ENCODE peak calls at places on chromosomes 5 and 9, in nine cellular contexts. H, M, E, Y, F, R, P, O and C are unnamed samples.

GRCh38 chr9:6305954-6306563 is 22.1 kb upstream of the TPD52L3 start:
- DNase-seq in O (no peak), F (peak; percentile 32), R (no peak), H (peak; percentile 56), Y (peak; percentile 31), E (no peak), P (peak; percentile 12), M (no peak), C (peak; percentile 28)

GRCh38 chr9:33040792-33041458 is 15.9 kb downstream of the DNAJA1 start:
- DNase-seq in M (no peak), O (no peak), H (no peak), P (no peak), Y (no peak), E (no peak), F (no peak), R (no peak), C (no peak)

GRCh38 chr5:83844320-83845068 is 123.8 kb upstream of the HAPLN1 start:
- DNase-seq in H (no peak), F (no peak), P (no peak), E (no peak), Y (no peak), R (no peak), M (peak; percentile 75), O (no peak), C (no peak)

GRCh38 chr5:107248065-107248695 is 422.6 kb downstream of the EFNA5 start:
- DNase-seq in O (no peak), E (no peak), M (peak; percentile 64), P (peak; percentile 22), H (peak; percentile 66), Y (peak; percentile 40), F (peak; percentile 53), R (peak; percentile 15), C (no peak)

GRCh38 chr9:18800579-18800978 is 232.4 kb downstream of the SAXO1 start:
- DNase-seq in M (no peak), E (no peak), F (no peak), H (no peak), P (no peak), O (no peak), Y (no peak), R (no peak), C (no peak)

GRCh38 chr9:68627104-68627503 is 77.9 kb upstream of the PIP5K1B start:
- DNase-seq in R (no peak), O (no peak), H (no peak), E (no peak), Y (no peak), M (no peak), P (no peak), F (no peak), C (no peak)

GRCh38 chr5:131109540-131110255 is 55.4 kb downstream of the HINT1 start:
- DNase-seq in P (peak; percentile 17), R (no peak), Y (peak; percentile 46), M (peak; percentile 45), H (peak; percentile 47), F (peak; percentile 35), E (no peak), O (peak; percentile 3), C (peak; percentile 82)

GRCh38 chr5:27011274-27011673 is 27.1 kb downstream of the CDH9 start:
- DNase-seq in Y (no peak), F (no peak), R (no peak), M (no peak), E (no peak), H (no peak), P (no peak), O (no peak), C (no peak)

GRCh38 chr9:126222363-126222834 is 104.2 kb upstream of the MVB12B start:
- DNase-seq in R (no peak), M (no peak), O (no peak), H (no peak), Y (no peak), F (no peak), P (no peak), E (no peak), C (no peak)

GRCh38 chr9:109956811-109957440 is 176.9 kb downstream of the PALM2AKAP2 start:
- DNase-seq in F (no peak), R (no peak), E (no peak), M (no peak), O (no peak), Y (peak; percentile 62), P (no peak), H (no peak), C (no peak)

GRCh38 chr5:96718635-96719077 is 56.5 kb downstream of the CAST start:
- DNase-seq in M (no peak), H (no peak), F (no peak), E (peak; percentile 25), R (no peak), P (no peak), Y (no peak), O (no peak), C (no peak)

GRCh38 chr9:72333758-72334157 is 31.2 kb downstream of the ZFAND5 start:
- DNase-seq in E (no peak), O (no peak), P (no peak), H (peak; percentile 42), M (no peak), Y (no peak), R (no peak), F (no peak), C (no peak)

GRCh38 chr5:141914797-141915196 is 8.9 kb upstream of the DELE1 start:
- DNase-seq in H (no peak), R (no peak), O (no peak), P (no peak), M (no peak), F (no peak), Y (no peak), E (no peak), C (no peak)

GRCh38 chr5:141916522-141916921 is 7.1 kb upstream of the DELE1 start:
- DNase-seq in O (no peak), F (no peak), R (no peak), P (no peak), Y (no peak), H (no peak), M (no peak), E (no peak), C (no peak)

GRCh38 chr5:141913560-141913959 is 10.1 kb upstream of the DELE1 start:
- DNase-seq in P (no peak), R (no peak), H (no peak), Y (no peak), O (no peak), F (no peak), M (no peak), E (no peak), C (no peak)

GRCh38 chr5:141915881-141916336 is 7.8 kb upstream of the DELE1 start:
- DNase-seq in F (peak; percentile 8), E (no peak), R (no peak), M (no peak), P (no peak), H (no peak), Y (no peak), O (no peak), C (no peak)

GRCh38 chr5:141914154-141914743 is 9.4 kb upstream of the DELE1 start:
- DNase-seq in M (no peak), Y (peak; percentile 94), P (no peak), E (peak; percentile 35), R (peak; percentile 11), H (no peak), F (no peak), O (no peak), C (no peak)
- H3K4me3 ChIP-seq in M (peak overlapping the region; percentile 43), Y (no peak overlapping the region), P (no peak overlapping the region), E (peak overlapping the region; percentile 31), R (peak overlapping the region; percentile 67), H (no peak overlapping the region), F (peak overlapping the region; percentile 18), O (peak overlapping the region; percentile 7), C (no peak overlapping the region)

DNA sequence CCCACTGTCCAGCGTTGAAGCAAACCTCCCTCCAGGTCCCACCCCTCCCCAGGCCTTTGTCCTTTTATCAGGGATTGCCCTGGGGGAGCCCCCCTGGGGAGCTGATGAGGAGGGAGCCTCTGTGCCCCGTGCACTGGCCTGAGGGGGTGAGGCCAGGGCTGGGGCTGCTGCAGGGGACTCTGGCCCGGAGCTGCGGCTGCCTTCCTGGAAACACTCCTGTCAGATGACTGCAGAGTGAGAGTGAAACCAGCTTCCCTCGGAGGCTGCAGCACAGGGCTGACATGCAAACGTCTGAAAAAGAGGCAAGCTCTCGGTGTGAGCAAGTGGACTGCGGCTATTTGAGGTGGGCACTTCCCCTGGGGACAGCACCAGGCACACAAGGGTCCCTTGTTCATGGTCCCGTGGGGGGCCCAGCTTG is 4.6 kb upstream of the TRAF2 start:
- DNase-seq in P (no peak), Y (no peak), O (no peak), R (no peak), F (no peak), E (no peak), M (no peak), H (peak; percentile 48), C (no peak)
- H3K4me3 ChIP-seq in P (no peak overlapping the region), Y (no peak overlapping the region), O (peak overlapping the region; percentile 64), R (no peak overlapping the region), F (no peak overlapping the region), E (no peak overlapping the region), M (no peak overlapping the region), H (no peak overlapping the region), C (no peak overlapping the region)

GRCh38 chr5:172450453-172450852 is 3.9 kb downstream of the SH3PXD2B start:
- DNase-seq in P (no peak), M (no peak), H (no peak), F (no peak), E (no peak), Y (no peak), O (no peak), R (no peak), C (no peak)
- H3K4me3 ChIP-seq in P (no peak overlapping the region), M (no peak overlapping the region), H (no peak overlapping the region), F (no peak overlapping the region), E (no peak overlapping the region), Y (no peak overlapping the region), O (no peak overlapping the region), R (no peak overlapping the region), C (no peak overlapping the region)

GRCh38 chr9:21551401-21551800 is 69.3 kb upstream of the IFNE start:
- DNase-seq in H (no peak), P (no peak), F (no peak), R (no peak), M (no peak), O (no peak), Y (no peak), E (no peak), C (no peak)

GRCh38 chr9:21552244-21552825 is 70.2 kb upstream of the IFNE start:
- DNase-seq in M (no peak), E (no peak), F (no peak), Y (no peak), H (no peak), O (no peak), R (no peak), P (no peak), C (no peak)

GRCh38 chr9:21549251-21549765 is 67.2 kb upstream of the IFNE start:
- DNase-seq in R (no peak), F (no peak), E (no peak), H (peak; percentile 84), P (no peak), M (peak; percentile 95), Y (no peak), O (no peak), C (peak; percentile 30)

GRCh38 chr9:21550392-21550791 is 68.3 kb upstream of the IFNE start:
- DNase-seq in E (no peak), F (no peak), H (no peak), Y (no peak), O (no peak), P (no peak), R (no peak), M (no peak), C (no peak)

DNA sequence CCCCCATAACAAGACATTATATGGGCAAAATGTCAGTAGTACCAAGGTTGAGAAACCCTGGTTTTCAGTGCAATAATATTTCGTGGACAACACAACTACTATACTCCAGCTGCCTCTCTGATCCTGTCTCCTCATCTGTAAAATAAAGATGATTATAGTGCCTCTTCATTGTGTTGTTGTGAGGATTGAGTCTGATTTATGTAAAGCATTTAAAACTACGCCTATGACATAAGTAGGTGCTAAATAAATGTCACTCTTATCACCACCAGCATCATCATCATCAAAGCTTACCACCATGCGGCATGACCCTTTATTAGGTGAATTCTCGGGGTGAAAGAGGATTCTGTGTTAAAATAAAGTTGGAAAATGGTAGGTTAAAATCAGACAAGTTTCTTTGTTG is 67.8 kb upstream of the IFNE start:
- DNase-seq in P (no peak), R (no peak), H (no peak), M (no peak), F (no peak), O (no peak), E (no peak), Y (no peak), C (no peak)
- H3K4me3 ChIP-seq in P (no peak overlapping the region), R (no peak overlapping the region), H (peak overlapping the region; percentile 79), M (no peak overlapping the region), F (no peak overlapping the region), O (no peak overlapping the region), E (no peak overlapping the region), Y (no peak overlapping the region), C (no peak overlapping the region)